ENCODE peak calls at places on chromosomes 12 and 14, in eight cellular contexts. B is stimulated activated CD8-positive, alpha-beta memory T cell treated with anti-CD3 and anti-CD28 coated beads, Interleukin-7, amount 100 ng/mL, for 1 hour; V is D341Med; F is naive thymus-derived CD4-positive, alpha-beta T cell; K is activated T-cell treated with anti-CD3 and anti-CD28 coated beads, Interleukin-2, amount 50 U/mL, for 72 hours; E is activated naive CD4-positive, alpha-beta T cell treated with anti-CD3 and anti-CD28 coated beads for 36 hours; X is SK-N-DZ; C is memory B cell. S is an unnamed sample.

GRCh38 chr12:110117948-110118685 is 6.0 kb upstream of the IFT81 start:
- DNase-seq in V (no peak), F (no peak), X (peak; percentile 39), C (no peak), E (no peak), B (no peak), K (no peak), S (no peak)

GRCh38 chr14:103391048-103391447 is 5.8 kb downstream of the MARK3 start:
- DNase-seq in B (no peak), F (no peak), C (peak; percentile 41), E (peak; percentile 64), X (no peak), K (peak; percentile 36), V (peak; percentile 53), S (peak; percentile 55)

GRCh38 chr12:28222081-28222700 is 31.9 kb downstream of the CCDC91 start:
- DNase-seq in B (peak; percentile 5), C (no peak), V (no peak), E (peak; percentile 83), X (no peak), F (peak; percentile 46), K (peak; percentile 66), S (no peak)

GRCh38 chr14:30214014-30214413 is 286.4 kb upstream of the PRKD1 start:
- DNase-seq in K (no peak), F (no peak), X (no peak), E (no peak), B (no peak), C (no peak), V (no peak), S (peak; percentile 24)

GRCh38 chr12:132836803-132837331 is 8.2 kb upstream of the GOLGA3 start:
- DNase-seq in X (no peak), F (no peak), C (no peak), B (no peak), K (no peak), V (no peak), E (no peak), S (no peak)

GRCh38 chr12:10554228-10554970 is 48.7 kb downstream of the EIF2S3B start:
- DNase-seq in C (no peak), K (no peak), X (no peak), V (no peak), E (no peak), B (no peak), F (no peak), S (no peak)

GRCh38 chr12:100348657-100349454 is 8.0 kb upstream of the SLC17A8 start:
- DNase-seq in C (no peak), B (no peak), E (no peak), K (no peak), V (peak; percentile 45), X (peak; percentile 54), F (no peak), S (peak; percentile 23)

GRCh38 chr12:7142057-7142644 is 12.0 kb downstream of the CLSTN3 start:
- DNase-seq in E (peak; percentile 74), K (peak; percentile 50), C (peak; percentile 33), F (peak; percentile 56), B (no peak), X (peak; percentile 65), V (peak; percentile 83), S (peak; percentile 76)

GRCh38 chr12:89019439-89020120 is 332.7 kb downstream of the DUSP6 start:
- DNase-seq in F (peak; percentile 64), E (peak; percentile 86), K (peak; percentile 76), X (peak; percentile 83), C (peak; percentile 65), V (peak; percentile 77), B (peak; percentile 40), S (peak; percentile 84)

GRCh38 chr12:10721654-10722501 is 1.2 kb downstream of the YBX3 start:
- DNase-seq in F (peak; percentile 58), B (peak; percentile 18), X (peak; percentile 63), C (peak; percentile 23), V (peak; percentile 73), K (peak; percentile 62), E (peak; percentile 77), S (peak; percentile 85)

GRCh38 chr12:91920276-91920675 is 225.4 kb downstream of the BTG1 start:
- DNase-seq in F (no peak), E (no peak), K (no peak), X (peak; percentile 7), C (no peak), V (no peak), B (no peak), S (peak; percentile 17)

GRCh38 chr14:69043598-69044267 is 64.6 kb upstream of the ACTN1 start:
- DNase-seq in C (no peak), F (no peak), E (no peak), B (no peak), K (no peak), V (no peak), X (no peak), S (peak; percentile 73)

GRCh38 chr12:16174282-16174681 is 103.2 kb downstream of the SLC15A5 start:
- DNase-seq in E (no peak), F (no peak), B (no peak), K (no peak), C (no peak), V (no peak), X (no peak), S (no peak)

GRCh38 chr12:12797789-12798142 is 12.3 kb downstream of the APOLD1 start:
- DNase-seq in B (no peak), F (no peak), E (no peak), X (no peak), V (no peak), K (no peak), C (no peak), S (no peak)

GRCh38 chr12:11719678-11720099 is 70.2 kb downstream of the ETV6 start:
- DNase-seq in C (no peak), V (no peak), F (peak; percentile 59), X (no peak), E (peak; percentile 56), B (no peak), K (peak; percentile 41), S (peak; percentile 94)

GRCh38 chr14:94685166-94685581 is 73.0 kb downstream of the SERPINA3 start:
- DNase-seq in B (no peak), K (no peak), X (no peak), F (no peak), C (no peak), E (no peak), V (no peak), S (no peak)

GRCh38 chr12:53381739-53382630 is 2.0 kb downstream of the SP1 start:
- DNase-seq in E (peak; percentile 60), F (peak; percentile 41), V (peak; percentile 49), C (peak; percentile 36), B (no peak), X (peak; percentile 29), K (peak; percentile 54), S (peak; percentile 24)

GRCh38 chr14:96424104-96424989 is 32.4 kb downstream of the AK7 start:
- DNase-seq in F (peak; percentile 30), X (peak; percentile 57), B (no peak), C (peak; percentile 59), V (peak; percentile 57), E (peak; percentile 33), K (peak; percentile 31), S (peak; percentile 67)

GRCh38 chr14:56197150-56197549 is 78.9 kb downstream of the PELI2 start:
- DNase-seq in V (no peak), E (no peak), B (no peak), X (no peak), K (no peak), F (no peak), C (no peak), S (no peak)

GRCh38 chr14:103522028-103522581 is 525 bp downstream of the CKB start:
- DNase-seq in X (no peak), E (no peak), B (no peak), K (no peak), F (no peak), C (no peak), V (peak; percentile 81), S (no peak)

GRCh38 chr14:89378119-89378518 is 38.9 kb downstream of the FOXN3 start:
- DNase-seq in V (no peak), E (peak; percentile 72), B (no peak), C (no peak), F (no peak), K (peak; percentile 24), X (no peak), S (peak; percentile 28)

GRCh38 chr14:72433511-72433910 is 460.4 kb downstream of the DPF3 start:
- DNase-seq in V (no peak), F (no peak), X (no peak), B (no peak), E (no peak), K (no peak), C (no peak), S (peak; percentile 71)

S was measured in AG20443.